ENCODE peak calls at places on chromosome X, in six cellular contexts. J is A549, R is tibial nerve, M is right atrium auricular region, X is bronchial epithelial cell, P is GM12865. U is an unnamed sample.

GRCh38 chrX:153875391-153876111 is 10.4 kb downstream of the L1CAM start:
- DNase-seq in J (no peak), R (peak), M (no peak), X (no peak), P (peak), U (no peak)

GRCh38 chrX:134931550-134931949 is 59.2 kb upstream of the SMIM10 start:
- DNase-seq in J (peak), R (no peak), M (no peak), X (no peak), P (peak), U (no peak)

GRCh38 chrX:20320461-20321159 is 53.9 kb upstream of the RPS6KA3 start:
- DNase-seq in J (no peak), R (no peak), M (no peak), X (no peak), P (peak), U (no peak)

GRCh38 chrX:132119821-132120220 is 8.0 kb downstream of the FRMD7 start:
- DNase-seq in J (no peak), R (no peak), M (no peak), X (no peak), P (no peak), U (no peak)

GRCh38 chrX:22024577-22024976 is 7.5 kb upstream of the PHEX start:
- DNase-seq in J (no peak), R (no peak), M (no peak), X (no peak), P (no peak), U (no peak)

GRCh38 chrX:100975212-100975611 is 5.7 kb downstream of the ARL13A start:
- DNase-seq in J (no peak), R (no peak), M (no peak), X (peak), P (no peak), U (no peak)

GRCh38 chrX:110406822-110407221 is 48.2 kb downstream of the RTL9 start:
- DNase-seq in J (no peak), R (no peak), M (no peak), X (no peak), P (no peak), U (no peak)

GRCh38 chrX:124502144-124502543 is 155.8 kb downstream of the SH2D1A start:
- DNase-seq in J (no peak), R (no peak), M (no peak), X (no peak), P (no peak), U (no peak)

GRCh38 chrX:9786839-9787635 is 808 bp downstream of the SHROOM2 start:
- DNase-seq in J (no peak), R (no peak), M (no peak), X (peak), P (no peak), U (no peak)

GRCh38 chrX:22073928-22074327 is 41.8 kb downstream of the PHEX start:
- DNase-seq in J (no peak), R (no peak), M (no peak), X (peak), P (no peak), U (no peak)

GRCh38 chrX:151704023-151704663 is 8.9 kb downstream of the PRRG3 start:
- DNase-seq in J (no peak), R (no peak), M (no peak), X (no peak), P (no peak), U (no peak)
- H3K4me3 ChIP-seq in J (no peak), R (no peak), M (no peak), X (no peak), P (no peak), U (no peak)

GRCh38 chrX:111823068-111823467 is 52.9 kb upstream of the TRPC5OS start:
- DNase-seq in J (peak), R (no peak), M (no peak), X (peak), P (peak), U (no peak)
- TF ChIP-seq CTCF in J (no peak), R (no peak), M (peak), X (no peak), P (peak), U (no peak)

GRCh38 chrX:150548251-150548650 is 20.2 kb upstream of the MTM1 start:
- DNase-seq in J (no peak), R (no peak), M (no peak), X (no peak), P (no peak), U (no peak)
- H3K4me3 ChIP-seq in J (peak), R (peak), M (no peak), X (no peak), P (peak), U (peak)

GRCh38 chrX:138775501-138775900 is 64.0 kb upstream of the FGF13 start:
- DNase-seq in J (peak), R (no peak), M (no peak), X (peak), P (peak), U (no peak)
- TF ChIP-seq CTCF in J (peak), R (no peak), M (peak), X (peak), P (no peak), U (peak)